ENCODE peak calls at places on chromosomes 3 and 15, in six cellular contexts. One of them, this sample, is unnamed. For H3K4me1, the result is how much of the 10 kb centered on the place peaks cover.

GRCh38 chr3:10995871-10996270 is 3.3 kb downstream of the SLC6A1 start:
- DNase-seq in A549: no peak
- DNase-seq in sigmoid colon: no peak
- DNase-seq in right lobe of liver: no peak
- DNase-seq in breast epithelium: no peak
- DNase-seq in IMR-90: no peak
- DNase-seq in this sample: no peak

GRCh38 chr3:43076857-43077256 is 29.0 kb downstream of the POMGNT2 start:
- DNase-seq in A549: no peak
- DNase-seq in sigmoid colon: no peak
- DNase-seq in right lobe of liver: no peak
- DNase-seq in breast epithelium: no peak
- DNase-seq in IMR-90: no peak
- DNase-seq in this sample: no peak

GRCh38 chr15:65421360-65422215 is 1.2 kb downstream of the IGDCC4 start:
- DNase-seq in A549: no peak
- DNase-seq in sigmoid colon: peak
- DNase-seq in right lobe of liver: no peak
- DNase-seq in breast epithelium: peak
- DNase-seq in IMR-90: peak
- DNase-seq in this sample: no peak

GRCh38 chr15:49674370-49674769 is 53.5 kb downstream of the DTWD1 start:
- DNase-seq in A549: no peak
- DNase-seq in sigmoid colon: no peak
- DNase-seq in right lobe of liver: no peak
- DNase-seq in breast epithelium: no peak
- DNase-seq in IMR-90: peak
- DNase-seq in this sample: no peak

GRCh38 chr3:146491303-146491702 is 21.9 kb upstream of the PLSCR2 start:
- DNase-seq in A549: no peak
- DNase-seq in sigmoid colon: no peak
- DNase-seq in right lobe of liver: no peak
- DNase-seq in breast epithelium: no peak
- DNase-seq in IMR-90: peak
- DNase-seq in this sample: no peak

GRCh38 chr15:94083467-94083991 is 147.8 kb upstream of the MCTP2 start:
- DNase-seq in A549: no peak
- DNase-seq in sigmoid colon: peak
- DNase-seq in right lobe of liver: no peak
- DNase-seq in breast epithelium: no peak
- DNase-seq in IMR-90: peak
- DNase-seq in this sample: no peak

GRCh38 chr3:99867594-99868437 is 50.2 kb downstream of the CMSS1 start:
- DNase-seq in A549: no peak
- DNase-seq in sigmoid colon: no peak
- DNase-seq in right lobe of liver: no peak
- DNase-seq in breast epithelium: no peak
- DNase-seq in IMR-90: no peak
- DNase-seq in this sample: no peak

GRCh38 chr15:90471769-90472168 is 58.0 kb upstream of the CRTC3 start:
- DNase-seq in A549: no peak
- DNase-seq in sigmoid colon: no peak
- DNase-seq in right lobe of liver: no peak
- DNase-seq in breast epithelium: no peak
- DNase-seq in IMR-90: no peak
- DNase-seq in this sample: no peak

GRCh38 chr15:89486726-89487050 is 9.7 kb downstream of the RHCG start:
- DNase-seq in A549: no peak
- DNase-seq in sigmoid colon: no peak
- DNase-seq in right lobe of liver: peak
- DNase-seq in breast epithelium: no peak
- DNase-seq in IMR-90: no peak
- DNase-seq in this sample: no peak

GRCh38 chr3:108489776-108490175 is 20.6 kb downstream of the MYH15 start:
- DNase-seq in A549: peak
- DNase-seq in sigmoid colon: no peak
- DNase-seq in right lobe of liver: no peak
- DNase-seq in breast epithelium: no peak
- DNase-seq in IMR-90: peak
- DNase-seq in this sample: no peak

GRCh38 chr3:65955792-65956477 is 82.8 kb downstream of the MAGI1 start:
- DNase-seq in A549: no peak
- DNase-seq in sigmoid colon: no peak
- DNase-seq in right lobe of liver: no peak
- DNase-seq in breast epithelium: no peak
- DNase-seq in IMR-90: peak
- DNase-seq in this sample: no peak

GRCh38 chr3:14141602-14142315 is 16.9 kb downstream of the TMEM43 start:
- DNase-seq in A549: no peak
- DNase-seq in sigmoid colon: no peak
- DNase-seq in right lobe of liver: peak
- DNase-seq in breast epithelium: no peak
- DNase-seq in IMR-90: no peak
- DNase-seq in this sample: no peak
- H3K27ac ChIP-seq in A549: peak
- H3K27ac ChIP-seq in sigmoid colon: peak
- H3K27ac ChIP-seq in right lobe of liver: peak
- H3K27ac ChIP-seq in breast epithelium: peak
- H3K27ac ChIP-seq in IMR-90: peak
- H3K27ac ChIP-seq in this sample: peak

GRCh38 chr3:87968668-87969067 is 90.1 kb downstream of the CGGBP1 start:
- DNase-seq in A549: no peak
- DNase-seq in sigmoid colon: no peak
- DNase-seq in right lobe of liver: no peak
- DNase-seq in breast epithelium: no peak
- DNase-seq in IMR-90: no peak
- DNase-seq in this sample: no peak

DNA sequence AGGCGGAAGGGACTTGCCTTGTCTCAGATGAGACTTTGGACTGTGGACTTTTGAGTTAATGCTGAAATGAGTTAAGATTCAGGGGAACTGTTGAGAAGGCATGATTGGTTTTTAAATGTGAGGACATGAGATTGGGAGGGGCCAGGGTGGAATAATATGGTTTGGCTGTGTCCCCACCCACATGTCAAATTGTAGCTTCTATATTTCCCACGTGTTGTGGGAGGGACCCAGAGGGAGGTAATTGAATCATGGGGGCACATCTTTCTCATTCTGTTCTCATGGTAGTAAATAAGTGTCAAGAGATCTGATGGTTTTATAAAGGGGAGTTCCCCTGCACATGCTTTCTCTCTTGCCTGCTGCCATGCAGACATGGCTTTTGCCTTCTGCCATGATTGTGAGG is 89.2 kb downstream of the CGGBP1 start:
- DNase-seq in A549: no peak
- DNase-seq in sigmoid colon: no peak
- DNase-seq in right lobe of liver: no peak
- DNase-seq in breast epithelium: no peak
- DNase-seq in IMR-90: no peak
- DNase-seq in this sample: no peak
- H3K4me1 ChIP-seq in A549: under half
- H3K4me1 ChIP-seq in sigmoid colon: under half
- H3K4me1 ChIP-seq in right lobe of liver: under half
- H3K4me1 ChIP-seq in breast epithelium: under half
- H3K4me1 ChIP-seq in IMR-90: under half
- H3K4me1 ChIP-seq in this sample: under half

GRCh38 chr3:102512734-102513518 is 78.1 kb downstream of the ZPLD1 start:
- DNase-seq in A549: no peak
- DNase-seq in sigmoid colon: no peak
- DNase-seq in right lobe of liver: no peak
- DNase-seq in breast epithelium: no peak
- DNase-seq in IMR-90: no peak
- DNase-seq in this sample: no peak
- TF ChIP-seq POLR2A in A549: no peak
- TF ChIP-seq POLR2A in sigmoid colon: no peak
- TF ChIP-seq POLR2A in right lobe of liver: no peak
- TF ChIP-seq POLR2A in breast epithelium: no peak
- TF ChIP-seq POLR2A in IMR-90: no peak
- TF ChIP-seq POLR2A in this sample: no peak

DNA sequence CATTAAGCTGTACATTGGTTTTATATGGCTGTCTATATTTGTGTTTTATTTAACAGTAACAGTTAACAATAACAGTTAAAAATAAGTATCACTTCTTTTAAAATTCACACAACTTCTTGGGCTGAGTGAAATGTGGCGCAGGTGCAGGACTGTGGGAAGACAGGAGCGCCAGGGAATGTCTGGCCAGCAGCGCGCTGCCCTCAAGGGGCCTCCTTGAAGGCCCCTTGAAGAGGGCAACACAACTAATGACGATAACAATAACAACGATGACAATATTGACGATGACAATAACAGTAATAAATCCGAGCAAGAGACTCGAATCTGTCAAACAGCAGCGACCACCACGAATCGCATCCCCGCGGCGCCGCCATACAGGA is 411 bp upstream of the PPP2R3A start:
- DNase-seq in A549: no peak
- DNase-seq in sigmoid colon: no peak
- DNase-seq in right lobe of liver: no peak
- DNase-seq in breast epithelium: no peak
- DNase-seq in IMR-90: peak
- DNase-seq in this sample: no peak
- H3K27ac ChIP-seq in A549: peak
- H3K27ac ChIP-seq in sigmoid colon: peak
- H3K27ac ChIP-seq in right lobe of liver: no peak
- H3K27ac ChIP-seq in breast epithelium: peak
- H3K27ac ChIP-seq in IMR-90: no peak
- H3K27ac ChIP-seq in this sample: peak

GRCh38 chr15:63454812-63455211 is 49.6 kb upstream of the USP3 start:
- DNase-seq in A549: no peak
- DNase-seq in sigmoid colon: no peak
- DNase-seq in right lobe of liver: no peak
- DNase-seq in breast epithelium: no peak
- DNase-seq in IMR-90: no peak
- DNase-seq in this sample: no peak

GRCh38 chr15:63450884-63451225 is 53.5 kb upstream of the USP3 start:
- DNase-seq in A549: no peak
- DNase-seq in sigmoid colon: no peak
- DNase-seq in right lobe of liver: no peak
- DNase-seq in breast epithelium: no peak
- DNase-seq in IMR-90: no peak
- DNase-seq in this sample: no peak

GRCh38 chr15:63452552-63453136 is 51.7 kb upstream of the USP3 start:
- DNase-seq in A549: no peak
- DNase-seq in sigmoid colon: no peak
- DNase-seq in right lobe of liver: no peak
- DNase-seq in breast epithelium: no peak
- DNase-seq in IMR-90: no peak
- DNase-seq in this sample: no peak

GRCh38 chr15:63456253-63456652 is 48.1 kb upstream of the USP3 start:
- DNase-seq in A549: no peak
- DNase-seq in sigmoid colon: no peak
- DNase-seq in right lobe of liver: no peak
- DNase-seq in breast epithelium: no peak
- DNase-seq in IMR-90: no peak
- DNase-seq in this sample: no peak

DNA sequence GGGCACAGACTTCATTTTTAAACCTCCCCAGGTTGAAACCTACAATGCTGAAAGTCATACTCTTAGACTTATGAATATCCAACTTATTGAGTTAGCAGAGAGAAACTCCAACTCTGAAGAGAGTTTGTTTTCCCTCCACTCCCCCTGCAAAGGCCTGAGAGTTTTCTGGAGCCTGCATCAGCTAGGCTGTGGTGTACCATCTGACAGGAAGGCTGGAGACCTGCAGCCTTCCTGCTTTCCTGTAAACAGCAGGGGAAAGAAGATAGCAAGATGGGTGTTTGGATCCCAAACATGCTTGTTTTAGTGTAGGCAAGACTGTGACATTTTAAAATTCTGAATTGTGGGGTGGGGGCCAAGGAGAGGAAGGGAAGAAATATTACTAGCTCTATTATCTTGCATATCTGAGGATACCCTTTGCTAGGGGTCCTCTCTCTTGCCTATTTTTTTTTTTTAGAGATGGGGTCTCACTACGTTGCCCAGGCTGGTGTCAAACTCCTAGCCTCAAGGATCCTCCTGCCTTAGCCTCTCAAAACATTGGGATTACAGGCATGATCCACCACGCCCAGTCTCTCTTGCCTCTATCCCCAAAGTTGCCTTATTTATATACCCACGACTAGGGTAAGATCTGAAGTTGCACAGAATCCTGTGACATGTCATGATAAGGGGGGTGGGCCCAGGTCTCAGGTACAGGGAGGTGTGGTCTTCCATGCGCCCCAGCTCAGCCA is 51.0 kb upstream of the USP3 start:
- DNase-seq in A549: no peak
- DNase-seq in sigmoid colon: no peak
- DNase-seq in right lobe of liver: no peak
- DNase-seq in breast epithelium: no peak
- DNase-seq in IMR-90: no peak
- DNase-seq in this sample: no peak
- H3K4me1 ChIP-seq in A549: under half
- H3K4me1 ChIP-seq in sigmoid colon: under half
- H3K4me1 ChIP-seq in right lobe of liver: under half
- H3K4me1 ChIP-seq in breast epithelium: under half
- H3K4me1 ChIP-seq in IMR-90: under half
- H3K4me1 ChIP-seq in this sample: under half

GRCh38 chr3:139934557-139935070 is 371 bp upstream of the CLSTN2 start:
- DNase-seq in A549: peak
- DNase-seq in sigmoid colon: peak
- DNase-seq in right lobe of liver: no peak
- DNase-seq in breast epithelium: no peak
- DNase-seq in IMR-90: no peak
- DNase-seq in this sample: no peak

GRCh38 chr3:139939681-139940190 is 4.8 kb downstream of the CLSTN2 start:
- DNase-seq in A549: no peak
- DNase-seq in sigmoid colon: no peak
- DNase-seq in right lobe of liver: no peak
- DNase-seq in breast epithelium: no peak
- DNase-seq in IMR-90: no peak
- DNase-seq in this sample: no peak

GRCh38 chr3:139935866-139936817 is 1.2 kb downstream of the CLSTN2 start:
- DNase-seq in A549: no peak
- DNase-seq in sigmoid colon: peak
- DNase-seq in right lobe of liver: peak
- DNase-seq in breast epithelium: no peak
- DNase-seq in IMR-90: no peak
- DNase-seq in this sample: peak

GRCh38 chr3:139937674-139938279 is 2.8 kb downstream of the CLSTN2 start:
- DNase-seq in A549: peak
- DNase-seq in sigmoid colon: no peak
- DNase-seq in right lobe of liver: no peak
- DNase-seq in breast epithelium: no peak
- DNase-seq in IMR-90: peak
- DNase-seq in this sample: peak

GRCh38 chr3:139935071-139935865 is at the start of gene CLSTN2:
- DNase-seq in A549: peak
- DNase-seq in sigmoid colon: peak
- DNase-seq in right lobe of liver: peak
- DNase-seq in breast epithelium: no peak
- DNase-seq in IMR-90: no peak
- DNase-seq in this sample: peak
- TF ChIP-seq POLR2A in A549: no peak
- TF ChIP-seq POLR2A in sigmoid colon: no peak
- TF ChIP-seq POLR2A in right lobe of liver: no peak
- TF ChIP-seq POLR2A in breast epithelium: no peak
- TF ChIP-seq POLR2A in IMR-90: no peak
- TF ChIP-seq POLR2A in this sample: no peak

This sample was measured in stomach.